ENCODE peak calls at places on chromosome 21, in seven cellular contexts. One of them, this sample, is unnamed.

GRCh38 chr21:25313891-25314646 is 293.2 kb downstream of the MRPL39 start:
- DNase-seq in spleen: no peak
- DNase-seq in fibroblast of pulmonary artery: peak; percentile 67
- DNase-seq in HFF-Myc: no peak
- DNase-seq in MM.1S: no peak
- DNase-seq in lower lobe of right lung: no peak
- DNase-seq in tibial artery: no peak
- DNase-seq in this sample: no peak

GRCh38 chr21:17711896-17712295 is 99.2 kb upstream of the BTG3 start:
- DNase-seq in lower lobe of right lung: no peak
- DNase-seq in MM.1S: no peak
- DNase-seq in fibroblast of pulmonary artery: peak; percentile 16
- DNase-seq in spleen: no peak
- DNase-seq in tibial artery: no peak
- DNase-seq in HFF-Myc: no peak
- DNase-seq in this sample: no peak

GRCh38 chr21:32771134-32771523 is 426 bp downstream of the PAXBP1 start:
- DNase-seq in lower lobe of right lung: peak; percentile 84
- DNase-seq in spleen: peak; percentile 93
- DNase-seq in tibial artery: peak; percentile 80
- DNase-seq in MM.1S: peak; percentile 60
- DNase-seq in fibroblast of pulmonary artery: peak; percentile 62
- DNase-seq in HFF-Myc: no peak
- DNase-seq in this sample: peak; percentile 9

GRCh38 chr21:14875704-14876364 is 189.0 kb downstream of the NRIP1 start:
- DNase-seq in HFF-Myc: no peak
- DNase-seq in fibroblast of pulmonary artery: no peak
- DNase-seq in MM.1S: no peak
- DNase-seq in tibial artery: no peak
- DNase-seq in lower lobe of right lung: no peak
- DNase-seq in spleen: no peak
- DNase-seq in this sample: peak; percentile 86

GRCh38 chr21:16279658-16280581 is 550.1 kb downstream of the USP25 start:
- DNase-seq in lower lobe of right lung: no peak
- DNase-seq in spleen: no peak
- DNase-seq in fibroblast of pulmonary artery: peak; percentile 61
- DNase-seq in MM.1S: no peak
- DNase-seq in tibial artery: no peak
- DNase-seq in HFF-Myc: no peak
- DNase-seq in this sample: no peak

GRCh38 chr21:37868896-37869295 is 47.4 kb downstream of the KCNJ6 start:
- DNase-seq in lower lobe of right lung: no peak
- DNase-seq in HFF-Myc: no peak
- DNase-seq in tibial artery: no peak
- DNase-seq in fibroblast of pulmonary artery: no peak
- DNase-seq in spleen: no peak
- DNase-seq in MM.1S: no peak
- DNase-seq in this sample: no peak

GRCh38 chr21:23394458-23394857 is 2212.8 kb downstream of the MRPL39 start:
- DNase-seq in tibial artery: no peak
- DNase-seq in spleen: no peak
- DNase-seq in fibroblast of pulmonary artery: no peak
- DNase-seq in HFF-Myc: no peak
- DNase-seq in MM.1S: no peak
- DNase-seq in lower lobe of right lung: no peak
- DNase-seq in this sample: no peak

GRCh38 chr21:16587671-16588379 is 858.0 kb downstream of the USP25 start:
- DNase-seq in spleen: no peak
- DNase-seq in HFF-Myc: no peak
- DNase-seq in MM.1S: no peak
- DNase-seq in lower lobe of right lung: no peak
- DNase-seq in tibial artery: no peak
- DNase-seq in fibroblast of pulmonary artery: peak; percentile 87
- DNase-seq in this sample: no peak

GRCh38 chr21:36247316-36247715 is 72.7 kb upstream of the MORC3 start:
- DNase-seq in MM.1S: no peak
- DNase-seq in HFF-Myc: no peak
- DNase-seq in spleen: no peak
- DNase-seq in lower lobe of right lung: no peak
- DNase-seq in fibroblast of pulmonary artery: no peak
- DNase-seq in tibial artery: no peak
- DNase-seq in this sample: no peak

GRCh38 chr21:32147041-32147440 is 131.8 kb downstream of the MIS18A start:
- DNase-seq in fibroblast of pulmonary artery: no peak
- DNase-seq in tibial artery: no peak
- DNase-seq in HFF-Myc: no peak
- DNase-seq in MM.1S: no peak
- DNase-seq in lower lobe of right lung: no peak
- DNase-seq in spleen: no peak
- DNase-seq in this sample: no peak

GRCh38 chr21:25639167-25639921 is at the start of gene JAM2:
- DNase-seq in HFF-Myc: no peak
- DNase-seq in tibial artery: peak; percentile 67
- DNase-seq in fibroblast of pulmonary artery: peak; percentile 6
- DNase-seq in spleen: peak; percentile 86
- DNase-seq in MM.1S: peak; percentile 46
- DNase-seq in lower lobe of right lung: peak; percentile 48
- DNase-seq in this sample: no peak

GRCh38 chr21:42593007-42593814 is 60.2 kb upstream of the PDE9A start:
- DNase-seq in tibial artery: no peak
- DNase-seq in MM.1S: peak; percentile 66
- DNase-seq in spleen: peak; percentile 90
- DNase-seq in lower lobe of right lung: peak; percentile 75
- DNase-seq in HFF-Myc: no peak
- DNase-seq in fibroblast of pulmonary artery: peak; percentile 55
- DNase-seq in this sample: no peak

GRCh38 chr21:20443558-20444155 is 554.6 kb upstream of the NCAM2 start:
- DNase-seq in lower lobe of right lung: no peak
- DNase-seq in tibial artery: no peak
- DNase-seq in HFF-Myc: no peak
- DNase-seq in fibroblast of pulmonary artery: no peak
- DNase-seq in spleen: no peak
- DNase-seq in MM.1S: peak; percentile 46
- DNase-seq in this sample: no peak

GRCh38 chr21:17738171-17738953 is 80.8 kb downstream of the C21orf91 start:
- DNase-seq in HFF-Myc: no peak
- DNase-seq in tibial artery: no peak
- DNase-seq in lower lobe of right lung: no peak
- DNase-seq in MM.1S: no peak
- DNase-seq in fibroblast of pulmonary artery: no peak
- DNase-seq in spleen: no peak
- DNase-seq in this sample: no peak

GRCh38 chr21:21003701-21004100 is 5.5 kb downstream of the NCAM2 start:
- DNase-seq in fibroblast of pulmonary artery: peak; percentile 48
- DNase-seq in tibial artery: no peak
- DNase-seq in HFF-Myc: peak; percentile 12
- DNase-seq in spleen: no peak
- DNase-seq in MM.1S: peak; percentile 42
- DNase-seq in lower lobe of right lung: no peak
- DNase-seq in this sample: no peak

GRCh38 chr21:32311621-32312020 is 13.0 kb downstream of the MRAP start:
- DNase-seq in lower lobe of right lung: no peak
- DNase-seq in HFF-Myc: no peak
- DNase-seq in spleen: no peak
- DNase-seq in fibroblast of pulmonary artery: no peak
- DNase-seq in tibial artery: no peak
- DNase-seq in MM.1S: no peak
- DNase-seq in this sample: no peak

GRCh38 chr21:28439852-28440251 is 552.8 kb downstream of the LTN1 start:
- DNase-seq in lower lobe of right lung: no peak
- DNase-seq in tibial artery: no peak
- DNase-seq in spleen: no peak
- DNase-seq in MM.1S: no peak
- DNase-seq in fibroblast of pulmonary artery: no peak
- DNase-seq in HFF-Myc: peak; percentile 85
- DNase-seq in this sample: no peak

GRCh38 chr21:25845729-25846256 is 111.0 kb downstream of the GABPA start:
- DNase-seq in MM.1S: no peak
- DNase-seq in HFF-Myc: no peak
- DNase-seq in tibial artery: no peak
- DNase-seq in fibroblast of pulmonary artery: no peak
- DNase-seq in lower lobe of right lung: no peak
- DNase-seq in spleen: no peak
- DNase-seq in this sample: no peak

GRCh38 chr21:15526793-15527192 is 203.0 kb upstream of the USP25 start:
- DNase-seq in fibroblast of pulmonary artery: no peak
- DNase-seq in HFF-Myc: no peak
- DNase-seq in spleen: no peak
- DNase-seq in tibial artery: no peak
- DNase-seq in lower lobe of right lung: no peak
- DNase-seq in MM.1S: no peak
- DNase-seq in this sample: no peak

GRCh38 chr21:46648539-46648938 is 13.1 kb downstream of the PRMT2 start:
- DNase-seq in spleen: peak; percentile 45
- DNase-seq in fibroblast of pulmonary artery: no peak
- DNase-seq in HFF-Myc: no peak
- DNase-seq in lower lobe of right lung: no peak
- DNase-seq in tibial artery: no peak
- DNase-seq in MM.1S: no peak
- DNase-seq in this sample: no peak

GRCh38 chr21:15831497-15831896 is 101.7 kb downstream of the USP25 start:
- DNase-seq in lower lobe of right lung: no peak
- DNase-seq in spleen: no peak
- DNase-seq in fibroblast of pulmonary artery: no peak
- DNase-seq in HFF-Myc: no peak
- DNase-seq in tibial artery: no peak
- DNase-seq in MM.1S: no peak
- DNase-seq in this sample: no peak

GRCh38 chr21:9839011-9839661 is 682.2 kb upstream of the TPTE start:
- DNase-seq in fibroblast of pulmonary artery: no peak
- DNase-seq in spleen: peak; percentile 81
- DNase-seq in HFF-Myc: no peak
- DNase-seq in lower lobe of right lung: peak; percentile 53
- DNase-seq in MM.1S: no peak
- DNase-seq in tibial artery: peak; percentile 73
- DNase-seq in this sample: no peak

GRCh38 chr21:41317458-41317857 is 857 bp downstream of the FAM3B start:
- DNase-seq in lower lobe of right lung: no peak
- DNase-seq in spleen: no peak
- DNase-seq in tibial artery: no peak
- DNase-seq in fibroblast of pulmonary artery: no peak
- DNase-seq in HFF-Myc: no peak
- DNase-seq in MM.1S: no peak
- DNase-seq in this sample: no peak
- H3K4me3 ChIP-seq in lower lobe of right lung: peak overlapping the region; percentile 50
- H3K4me3 ChIP-seq in spleen: no peak overlapping the region
- H3K4me3 ChIP-seq in tibial artery: no peak overlapping the region
- H3K4me3 ChIP-seq in fibroblast of pulmonary artery: no peak overlapping the region
- H3K4me3 ChIP-seq in HFF-Myc: no peak overlapping the region
- H3K4me3 ChIP-seq in MM.1S: no peak overlapping the region
- H3K4me3 ChIP-seq in this sample: no peak overlapping the region

GRCh38 chr21:45405819-45406762 is 1.1 kb downstream of the COL18A1 start:
- DNase-seq in lower lobe of right lung: peak; percentile 28
- DNase-seq in spleen: peak; percentile 69
- DNase-seq in fibroblast of pulmonary artery: peak; percentile 53
- DNase-seq in MM.1S: no peak
- DNase-seq in HFF-Myc: no peak
- DNase-seq in tibial artery: peak; percentile 67
- DNase-seq in this sample: peak; percentile 70
- H3K4me3 ChIP-seq in lower lobe of right lung: peak overlapping the region; percentile 59
- H3K4me3 ChIP-seq in spleen: peak overlapping the region; percentile 46
- H3K4me3 ChIP-seq in fibroblast of pulmonary artery: peak overlapping the region; percentile 59
- H3K4me3 ChIP-seq in MM.1S: no peak overlapping the region
- H3K4me3 ChIP-seq in HFF-Myc: peak overlapping the region; percentile 57
- H3K4me3 ChIP-seq in tibial artery: peak overlapping the region; percentile 74
- H3K4me3 ChIP-seq in this sample: peak overlapping the region; percentile 72

GRCh38 chr21:45455321-45456013 is 50.5 kb downstream of the COL18A1 start:
- DNase-seq in lower lobe of right lung: no peak
- DNase-seq in HFF-Myc: no peak
- DNase-seq in tibial artery: peak; percentile 88
- DNase-seq in MM.1S: no peak
- DNase-seq in spleen: peak; percentile 72
- DNase-seq in fibroblast of pulmonary artery: peak; percentile 51
- DNase-seq in this sample: no peak
- H3K4me3 ChIP-seq in lower lobe of right lung: peak overlapping the region; percentile 47
- H3K4me3 ChIP-seq in HFF-Myc: no peak overlapping the region
- H3K4me3 ChIP-seq in tibial artery: peak overlapping the region; percentile 52
- H3K4me3 ChIP-seq in MM.1S: no peak overlapping the region
- H3K4me3 ChIP-seq in spleen: no peak overlapping the region
- H3K4me3 ChIP-seq in fibroblast of pulmonary artery: peak overlapping the region; percentile 17
- H3K4me3 ChIP-seq in this sample: no peak overlapping the region

GRCh38 chr21:33950425-33951079 is 34.9 kb upstream of the ATP5PO start:
- DNase-seq in HFF-Myc: no peak
- DNase-seq in fibroblast of pulmonary artery: no peak
- DNase-seq in MM.1S: no peak
- DNase-seq in lower lobe of right lung: no peak
- DNase-seq in tibial artery: no peak
- DNase-seq in spleen: no peak
- DNase-seq in this sample: no peak

GRCh38 chr21:33948951-33949444 is 33.4 kb upstream of the ATP5PO start:
- DNase-seq in tibial artery: no peak
- DNase-seq in fibroblast of pulmonary artery: no peak
- DNase-seq in spleen: no peak
- DNase-seq in lower lobe of right lung: no peak
- DNase-seq in MM.1S: no peak
- DNase-seq in HFF-Myc: no peak
- DNase-seq in this sample: no peak

GRCh38 chr21:33947451-33948095 is 32.0 kb upstream of the ATP5PO start:
- DNase-seq in lower lobe of right lung: peak; percentile 73
- DNase-seq in MM.1S: peak; percentile 90
- DNase-seq in fibroblast of pulmonary artery: peak; percentile 96
- DNase-seq in tibial artery: peak; percentile 89
- DNase-seq in HFF-Myc: peak; percentile 96
- DNase-seq in spleen: no peak
- DNase-seq in this sample: peak; percentile 99

GRCh38 chr21:33949516-33950424 is 34.2 kb upstream of the ATP5PO start:
- DNase-seq in tibial artery: no peak
- DNase-seq in HFF-Myc: no peak
- DNase-seq in fibroblast of pulmonary artery: no peak
- DNase-seq in MM.1S: peak; percentile 49
- DNase-seq in spleen: no peak
- DNase-seq in lower lobe of right lung: no peak
- DNase-seq in this sample: no peak

DNA sequence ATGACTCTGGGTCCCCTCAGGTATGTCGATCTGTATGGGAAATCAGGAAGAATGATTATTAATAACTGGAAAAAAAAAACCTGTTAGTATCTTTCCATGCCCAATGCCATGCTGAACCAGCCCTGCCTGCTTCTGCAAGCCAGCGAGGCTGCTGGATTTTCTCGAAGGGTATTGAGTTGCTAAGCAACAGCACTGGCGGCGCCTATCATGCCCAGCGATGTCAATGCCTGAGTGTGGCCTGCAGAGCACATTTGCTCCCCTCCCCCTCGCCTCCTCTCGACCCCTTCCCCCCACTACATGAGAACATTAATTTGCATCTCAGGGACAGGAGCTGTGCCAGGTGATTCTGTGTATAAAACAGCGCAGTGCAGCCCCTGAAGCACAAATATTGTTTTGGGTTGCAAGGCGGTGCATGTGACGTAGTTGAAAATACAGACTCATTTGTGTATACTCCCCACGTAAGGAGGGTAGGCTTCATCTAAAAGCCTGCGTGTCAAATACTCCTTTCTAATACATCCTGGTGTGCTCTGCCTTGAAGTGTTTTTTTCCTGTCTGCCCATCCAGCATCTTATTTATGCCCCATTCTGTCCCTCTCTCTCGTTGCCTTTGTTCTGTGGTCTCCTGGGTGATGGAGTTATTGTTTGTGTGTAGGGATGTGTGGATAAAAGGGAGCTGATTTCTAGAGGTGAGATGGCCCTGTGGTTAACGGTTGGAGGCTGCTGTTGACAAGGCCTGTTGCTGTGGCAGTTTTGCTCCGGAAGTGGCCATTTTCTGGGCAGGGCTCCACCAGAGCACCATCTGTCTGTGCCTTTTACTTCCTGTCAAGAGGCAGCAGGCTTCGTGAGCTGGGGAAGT is 32.7 kb upstream of the ATP5PO start:
- DNase-seq in tibial artery: peak; percentile 76
- DNase-seq in MM.1S: peak; percentile 72
- DNase-seq in spleen: peak; percentile 90
- DNase-seq in HFF-Myc: peak; percentile 57
- DNase-seq in fibroblast of pulmonary artery: peak; percentile 18
- DNase-seq in lower lobe of right lung: peak; percentile 69
- DNase-seq in this sample: no peak
- H3K4me3 ChIP-seq in tibial artery: peak overlapping the region; percentile 37
- H3K4me3 ChIP-seq in MM.1S: peak overlapping the region; percentile 29
- H3K4me3 ChIP-seq in spleen: peak overlapping the region; percentile 10
- H3K4me3 ChIP-seq in HFF-Myc: peak overlapping the region; percentile 10
- H3K4me3 ChIP-seq in fibroblast of pulmonary artery: peak overlapping the region; percentile 23
- H3K4me3 ChIP-seq in lower lobe of right lung: peak overlapping the region; percentile 24
- H3K4me3 ChIP-seq in this sample: no peak overlapping the region

This sample was measured in kidney epithelial cell.